ENCODE peak calls at places on chromosomes 3 and 15, in nine cellular contexts. F, X, K, C, R, V, O, Z and W are unnamed samples.

GRCh38 chr3:150747909-150748568 is 14.9 kb downstream of the SIAH2 start:
- DNase-seq in F (no peak), X (no peak), K (no peak), C (no peak), R (no peak), V (no peak), O (no peak), Z (no peak), W (no peak)

GRCh38 chr15:48309740-48310139 is 21.5 kb upstream of the DUT start:
- DNase-seq in F (no peak), X (no peak), K (no peak), C (no peak), R (no peak), V (no peak), O (no peak), Z (no peak), W (no peak)

GRCh38 chr3:122646146-122646988 is 34.3 kb upstream of the PARP14 start:
- DNase-seq in F (no peak), X (no peak), K (no peak), C (no peak), R (no peak), V (no peak), O (no peak), Z (no peak), W (peak; percentile 42)

GRCh38 chr15:47577476-47577875 is 139.8 kb upstream of the SEMA6D start:
- DNase-seq in F (no peak), X (peak; percentile 32), K (no peak), C (no peak), R (no peak), V (no peak), O (no peak), Z (no peak), W (no peak)

GRCh38 chr3:158909870-158910269 is 108.0 kb downstream of the MFSD1 start:
- DNase-seq in F (no peak), X (no peak), K (no peak), C (no peak), R (no peak), V (peak; percentile 31), O (no peak), Z (peak; percentile 29), W (no peak)

GRCh38 chr3:106628407-106628806 is 748.8 kb upstream of the CCDC54 start:
- DNase-seq in F (no peak), X (no peak), K (no peak), C (no peak), R (no peak), V (peak; percentile 41), O (peak; percentile 5), Z (peak; percentile 37), W (no peak)

GRCh38 chr3:27728195-27729087 is 6.3 kb upstream of the EOMES start:
- DNase-seq in F (peak; percentile 91), X (peak; percentile 70), K (no peak), C (no peak), R (no peak), V (no peak), O (no peak), Z (no peak), W (no peak)

GRCh38 chr3:55958605-55959004 is 471.5 kb upstream of the WNT5A start:
- DNase-seq in F (no peak), X (no peak), K (no peak), C (no peak), R (no peak), V (no peak), O (no peak), Z (no peak), W (no peak)

GRCh38 chr3:149969110-149969944 is 1.4 kb downstream of the PFN2 start:
- DNase-seq in F (peak; percentile 59), X (peak; percentile 48), K (peak; percentile 58), C (no peak), R (no peak), V (peak; percentile 83), O (no peak), Z (peak; percentile 59), W (no peak)

GRCh38 chr15:58386081-58386480 is 45.7 kb upstream of the LIPC start:
- DNase-seq in F (no peak), X (no peak), K (no peak), C (no peak), R (no peak), V (no peak), O (no peak), Z (no peak), W (no peak)

GRCh38 chr3:186965141-186965879 is 35.0 kb downstream of the ST6GAL1 start:
- DNase-seq in F (peak; percentile 38), X (no peak), K (no peak), C (no peak), R (no peak), V (no peak), O (no peak), Z (no peak), W (peak; percentile 57)
- TF ChIP-seq CTCF in F (no peak), X (no peak), K (no peak), C (no peak), R (no peak), V (no peak), O (no peak), Z (no peak), W (no peak)

DNA sequence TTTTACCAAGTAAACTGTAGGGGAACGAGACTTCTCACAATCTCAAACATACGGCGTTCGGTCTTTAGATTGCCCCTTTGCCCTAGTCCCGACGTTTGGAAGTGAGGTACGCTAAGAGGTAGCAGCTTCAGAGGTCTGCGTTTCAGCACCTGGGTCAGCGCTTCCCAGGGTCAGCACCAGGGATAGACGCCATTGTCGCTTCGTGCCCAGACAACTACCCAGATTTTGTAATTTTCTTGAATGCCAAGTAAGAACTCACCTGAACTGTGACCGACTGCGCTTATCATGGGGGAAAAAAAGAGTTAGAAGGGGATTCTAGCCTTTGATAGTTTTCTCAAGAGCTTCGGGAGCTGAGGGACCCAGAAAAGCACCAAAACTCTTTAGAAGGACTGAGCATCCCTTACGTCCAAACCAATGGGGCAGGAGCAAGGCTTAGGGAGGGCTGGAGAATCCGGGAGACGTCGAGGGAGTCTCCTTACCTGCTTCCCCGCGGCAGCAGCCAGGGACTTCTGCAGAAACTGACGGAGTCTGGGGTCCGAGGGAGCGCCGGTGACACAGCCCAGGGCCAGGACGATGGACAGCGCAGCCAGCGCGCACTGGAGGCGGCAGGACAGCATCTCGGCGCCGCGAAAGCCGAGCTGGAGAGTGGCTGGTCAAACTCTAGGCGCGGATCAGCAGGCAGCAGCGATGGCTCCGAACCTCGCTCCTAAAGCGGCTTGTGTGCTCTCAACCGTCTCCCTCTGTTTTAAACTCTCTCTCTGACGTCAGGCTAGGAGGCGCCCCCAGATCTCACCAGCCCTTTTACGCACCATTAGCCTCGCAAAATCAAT is at the start of gene SST:
- DNase-seq in F (peak; percentile 90), X (peak; percentile 62), K (peak; percentile 37), C (no peak), R (no peak), V (peak; percentile 38), O (no peak), Z (no peak), W (no peak)
- TF ChIP-seq CTCF in F (no peak), X (no peak), K (no peak), C (no peak), R (no peak), V (no peak), O (no peak), Z (no peak), W (no peak)

GRCh38 chr15:41504751-41505492 is 8.7 kb downstream of the LTK start:
- DNase-seq in F (no peak), X (no peak), K (no peak), C (no peak), R (no peak), V (no peak), O (no peak), Z (no peak), W (no peak)

GRCh38 chr15:41507820-41508290 is 5.8 kb downstream of the LTK start:
- DNase-seq in F (no peak), X (no peak), K (peak; percentile 72), C (no peak), R (no peak), V (no peak), O (no peak), Z (no peak), W (no peak)

GRCh38 chr15:41503669-41504010 is 10.0 kb downstream of the ITPKA start:
- DNase-seq in F (no peak), X (no peak), K (no peak), C (no peak), R (no peak), V (no peak), O (no peak), Z (no peak), W (no peak)

GRCh38 chr15:41505776-41506175 is 7.9 kb downstream of the LTK start:
- DNase-seq in F (no peak), X (no peak), K (no peak), C (no peak), R (no peak), V (no peak), O (no peak), Z (no peak), W (no peak)

DNA sequence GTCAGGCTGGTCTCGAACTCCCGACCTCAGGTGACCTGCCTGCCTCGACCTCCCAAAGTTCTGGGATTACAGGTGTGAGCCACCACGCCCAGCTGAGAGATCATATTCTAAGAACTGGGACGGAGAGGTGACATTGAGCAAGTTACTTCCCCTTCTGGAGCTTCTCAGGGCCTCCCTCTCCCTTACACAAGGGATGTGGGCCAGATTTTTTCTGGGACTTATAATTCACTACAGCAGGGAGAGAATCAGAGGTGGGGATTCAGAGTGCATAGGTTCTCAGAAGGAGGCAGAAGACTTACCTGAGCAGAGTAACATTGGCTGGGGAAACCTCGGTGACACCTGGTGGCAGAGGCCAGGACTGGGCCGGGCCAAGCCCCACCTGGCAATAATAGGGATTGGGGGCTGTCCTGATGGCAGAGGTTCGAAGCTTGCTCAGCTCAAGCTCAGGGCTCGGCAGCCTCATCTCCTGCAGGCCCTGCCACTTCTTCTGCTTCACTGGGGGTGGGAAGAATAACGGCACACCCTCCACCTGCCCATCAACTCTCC is 6.8 kb downstream of the LTK start:
- DNase-seq in F (peak; percentile 58), X (no peak), K (no peak), C (no peak), R (no peak), V (no peak), O (no peak), Z (no peak), W (no peak)
- TF ChIP-seq CTCF in F (peak; percentile 12), X (no peak), K (no peak), C (no peak), R (no peak), V (no peak), O (no peak), Z (no peak), W (peak; percentile 26)

GRCh38 chr15:89495638-89496145 is 691 bp downstream of the RHCG start:
- DNase-seq in F (no peak), X (no peak), K (no peak), C (no peak), R (peak; percentile 27), V (no peak), O (no peak), Z (no peak), W (no peak)

GRCh38 chr15:89496155-89497098 is at the start of gene RHCG:
- DNase-seq in F (peak; percentile 84), X (peak; percentile 59), K (no peak), C (no peak), R (peak; percentile 37), V (peak; percentile 13), O (no peak), Z (no peak), W (peak; percentile 56)

GRCh38 chr15:89492934-89493631 is 3.3 kb downstream of the RHCG start:
- DNase-seq in F (no peak), X (peak; percentile 1), K (no peak), C (no peak), R (peak; percentile 9), V (no peak), O (no peak), Z (no peak), W (no peak)

GRCh38 chr15:89494006-89494405 is 2.4 kb downstream of the RHCG start:
- DNase-seq in F (no peak), X (no peak), K (no peak), C (no peak), R (peak; percentile 30), V (no peak), O (no peak), Z (no peak), W (no peak)

GRCh38 chr15:89494941-89495637 is 1.3 kb downstream of the RHCG start:
- DNase-seq in F (peak; percentile 66), X (peak; percentile 53), K (peak; percentile 36), C (no peak), R (peak; percentile 10), V (no peak), O (no peak), Z (no peak), W (peak; percentile 66)
- TF ChIP-seq CTCF in F (peak; percentile 75), X (peak; percentile 68), K (peak; percentile 32), C (no peak), R (peak; percentile 7), V (peak; percentile 30), O (peak; percentile 67), Z (no peak), W (peak; percentile 39)